ENCODE peak calls at places on chromosome 4, in eight cellular contexts. One of them, this sample, is unnamed.

GRCh38 chr4:150235795-150236385 is 157.6 kb downstream of the DCLK2 start:
- ATAC-seq in right cardiac atrium: no peak
- ATAC-seq in stimulated activated naive B cell treated with anti-CD40 and anti-IgM and Interleukin-4, amounts not matched to agents 10 μg/mL and 1 μg/mL and 100 μg/mL, for 72 hours: no peak
- ATAC-seq in CD4-positive, CD25-positive, alpha-beta regulatory T cell: no peak
- ATAC-seq in pancreas: no peak
- ATAC-seq in K562: no peak
- ATAC-seq in upper lobe of left lung: no peak
- ATAC-seq in activated naive CD8-positive, alpha-beta T cell treated with anti-CD3 and anti-CD28 coated beads, Interleukin-2, amount 50 U/mL, for 24 hours: no peak
- ATAC-seq in this sample: no peak

GRCh38 chr4:154999950-155000578 is 208.4 kb upstream of the NPY2R start:
- ATAC-seq in right cardiac atrium: no peak
- ATAC-seq in K562: no peak
- ATAC-seq in CD4-positive, CD25-positive, alpha-beta regulatory T cell: no peak
- ATAC-seq in pancreas: no peak
- ATAC-seq in activated naive CD8-positive, alpha-beta T cell treated with anti-CD3 and anti-CD28 coated beads, Interleukin-2, amount 50 U/mL, for 24 hours: no peak
- ATAC-seq in upper lobe of left lung: no peak
- ATAC-seq in stimulated activated naive B cell treated with anti-CD40 and anti-IgM and Interleukin-4, amounts not matched to agents 10 μg/mL and 1 μg/mL and 100 μg/mL, for 72 hours: no peak
- ATAC-seq in this sample: no peak

GRCh38 chr4:152678841-152679240 is 956 bp downstream of the TMEM154 start:
- ATAC-seq in activated naive CD8-positive, alpha-beta T cell treated with anti-CD3 and anti-CD28 coated beads, Interleukin-2, amount 50 U/mL, for 24 hours: no peak
- ATAC-seq in K562: no peak
- ATAC-seq in CD4-positive, CD25-positive, alpha-beta regulatory T cell: no peak
- ATAC-seq in stimulated activated naive B cell treated with anti-CD40 and anti-IgM and Interleukin-4, amounts not matched to agents 10 μg/mL and 1 μg/mL and 100 μg/mL, for 72 hours: no peak
- ATAC-seq in upper lobe of left lung: no peak
- ATAC-seq in pancreas: no peak
- ATAC-seq in right cardiac atrium: no peak
- ATAC-seq in this sample: no peak

GRCh38 chr4:48604041-48604440 is 114.0 kb downstream of the ZAR1 start:
- ATAC-seq in pancreas: no peak
- ATAC-seq in K562: no peak
- ATAC-seq in activated naive CD8-positive, alpha-beta T cell treated with anti-CD3 and anti-CD28 coated beads, Interleukin-2, amount 50 U/mL, for 24 hours: no peak
- ATAC-seq in right cardiac atrium: no peak
- ATAC-seq in upper lobe of left lung: no peak
- ATAC-seq in CD4-positive, CD25-positive, alpha-beta regulatory T cell: no peak
- ATAC-seq in stimulated activated naive B cell treated with anti-CD40 and anti-IgM and Interleukin-4, amounts not matched to agents 10 μg/mL and 1 μg/mL and 100 μg/mL, for 72 hours: no peak
- ATAC-seq in this sample: no peak

GRCh38 chr4:7167706-7168105 is 24.6 kb upstream of the SORCS2 start:
- ATAC-seq in right cardiac atrium: no peak
- ATAC-seq in pancreas: peak
- ATAC-seq in stimulated activated naive B cell treated with anti-CD40 and anti-IgM and Interleukin-4, amounts not matched to agents 10 μg/mL and 1 μg/mL and 100 μg/mL, for 72 hours: no peak
- ATAC-seq in CD4-positive, CD25-positive, alpha-beta regulatory T cell: no peak
- ATAC-seq in upper lobe of left lung: no peak
- ATAC-seq in activated naive CD8-positive, alpha-beta T cell treated with anti-CD3 and anti-CD28 coated beads, Interleukin-2, amount 50 U/mL, for 24 hours: no peak
- ATAC-seq in K562: no peak
- ATAC-seq in this sample: no peak

GRCh38 chr4:186650401-186651180 is 73.1 kb downstream of the FAT1 start:
- ATAC-seq in CD4-positive, CD25-positive, alpha-beta regulatory T cell: no peak
- ATAC-seq in upper lobe of left lung: no peak
- ATAC-seq in right cardiac atrium: no peak
- ATAC-seq in stimulated activated naive B cell treated with anti-CD40 and anti-IgM and Interleukin-4, amounts not matched to agents 10 μg/mL and 1 μg/mL and 100 μg/mL, for 72 hours: no peak
- ATAC-seq in pancreas: peak
- ATAC-seq in K562: no peak
- ATAC-seq in activated naive CD8-positive, alpha-beta T cell treated with anti-CD3 and anti-CD28 coated beads, Interleukin-2, amount 50 U/mL, for 24 hours: no peak
- ATAC-seq in this sample: no peak

GRCh38 chr4:38523054-38523453 is 140.9 kb upstream of the KLF3 start:
- ATAC-seq in right cardiac atrium: no peak
- ATAC-seq in CD4-positive, CD25-positive, alpha-beta regulatory T cell: no peak
- ATAC-seq in stimulated activated naive B cell treated with anti-CD40 and anti-IgM and Interleukin-4, amounts not matched to agents 10 μg/mL and 1 μg/mL and 100 μg/mL, for 72 hours: no peak
- ATAC-seq in pancreas: peak
- ATAC-seq in activated naive CD8-positive, alpha-beta T cell treated with anti-CD3 and anti-CD28 coated beads, Interleukin-2, amount 50 U/mL, for 24 hours: no peak
- ATAC-seq in upper lobe of left lung: peak
- ATAC-seq in K562: peak
- ATAC-seq in this sample: no peak

GRCh38 chr4:173697840-173698239 is 167.8 kb upstream of the HAND2 start:
- ATAC-seq in CD4-positive, CD25-positive, alpha-beta regulatory T cell: no peak
- ATAC-seq in upper lobe of left lung: no peak
- ATAC-seq in K562: no peak
- ATAC-seq in activated naive CD8-positive, alpha-beta T cell treated with anti-CD3 and anti-CD28 coated beads, Interleukin-2, amount 50 U/mL, for 24 hours: no peak
- ATAC-seq in pancreas: no peak
- ATAC-seq in right cardiac atrium: no peak
- ATAC-seq in stimulated activated naive B cell treated with anti-CD40 and anti-IgM and Interleukin-4, amounts not matched to agents 10 μg/mL and 1 μg/mL and 100 μg/mL, for 72 hours: no peak
- ATAC-seq in this sample: no peak

GRCh38 chr4:176308441-176308840 is 11.3 kb upstream of the SPCS3 start:
- ATAC-seq in upper lobe of left lung: no peak
- ATAC-seq in CD4-positive, CD25-positive, alpha-beta regulatory T cell: no peak
- ATAC-seq in stimulated activated naive B cell treated with anti-CD40 and anti-IgM and Interleukin-4, amounts not matched to agents 10 μg/mL and 1 μg/mL and 100 μg/mL, for 72 hours: no peak
- ATAC-seq in activated naive CD8-positive, alpha-beta T cell treated with anti-CD3 and anti-CD28 coated beads, Interleukin-2, amount 50 U/mL, for 24 hours: no peak
- ATAC-seq in pancreas: no peak
- ATAC-seq in right cardiac atrium: no peak
- ATAC-seq in K562: peak
- ATAC-seq in this sample: no peak

GRCh38 chr4:242121-242848 is 63.0 kb downstream of the ZNF732 start:
- ATAC-seq in K562: peak
- ATAC-seq in CD4-positive, CD25-positive, alpha-beta regulatory T cell: peak
- ATAC-seq in right cardiac atrium: peak
- ATAC-seq in stimulated activated naive B cell treated with anti-CD40 and anti-IgM and Interleukin-4, amounts not matched to agents 10 μg/mL and 1 μg/mL and 100 μg/mL, for 72 hours: peak
- ATAC-seq in pancreas: peak
- ATAC-seq in activated naive CD8-positive, alpha-beta T cell treated with anti-CD3 and anti-CD28 coated beads, Interleukin-2, amount 50 U/mL, for 24 hours: peak
- ATAC-seq in upper lobe of left lung: peak
- ATAC-seq in this sample: peak

GRCh38 chr4:101183224-101183623 is 164.1 kb downstream of the PPP3CA start:
- ATAC-seq in K562: no peak
- ATAC-seq in stimulated activated naive B cell treated with anti-CD40 and anti-IgM and Interleukin-4, amounts not matched to agents 10 μg/mL and 1 μg/mL and 100 μg/mL, for 72 hours: peak
- ATAC-seq in right cardiac atrium: no peak
- ATAC-seq in upper lobe of left lung: no peak
- ATAC-seq in pancreas: no peak
- ATAC-seq in CD4-positive, CD25-positive, alpha-beta regulatory T cell: no peak
- ATAC-seq in activated naive CD8-positive, alpha-beta T cell treated with anti-CD3 and anti-CD28 coated beads, Interleukin-2, amount 50 U/mL, for 24 hours: no peak
- ATAC-seq in this sample: peak

GRCh38 chr4:155120536-155120935 is 87.9 kb upstream of the NPY2R start:
- ATAC-seq in right cardiac atrium: no peak
- ATAC-seq in activated naive CD8-positive, alpha-beta T cell treated with anti-CD3 and anti-CD28 coated beads, Interleukin-2, amount 50 U/mL, for 24 hours: no peak
- ATAC-seq in K562: no peak
- ATAC-seq in stimulated activated naive B cell treated with anti-CD40 and anti-IgM and Interleukin-4, amounts not matched to agents 10 μg/mL and 1 μg/mL and 100 μg/mL, for 72 hours: no peak
- ATAC-seq in pancreas: no peak
- ATAC-seq in CD4-positive, CD25-positive, alpha-beta regulatory T cell: no peak
- ATAC-seq in upper lobe of left lung: no peak
- ATAC-seq in this sample: no peak

This sample was measured in esophagus mucosa.